ENCODE peak calls at places on chromosomes 11 and 22, in six cellular contexts. One of them, this sample, is unnamed.

GRCh38 chr22:42955087-42955630 is 59.8 kb downstream of the PACSIN2 start:
- DNase-seq in ascending aorta: no peak
- DNase-seq in CD8-positive, alpha-beta memory T cell: no peak
- DNase-seq in astrocyte of the spinal cord: no peak
- DNase-seq in GDM1: no peak
- DNase-seq in kidney epithelial cell: no peak
- DNase-seq in this sample: no peak

GRCh38 chr11:32056445-32056844 is 34.4 kb upstream of the RCN1 start:
- DNase-seq in ascending aorta: no peak
- DNase-seq in CD8-positive, alpha-beta memory T cell: no peak
- DNase-seq in astrocyte of the spinal cord: peak
- DNase-seq in GDM1: peak
- DNase-seq in kidney epithelial cell: no peak
- DNase-seq in this sample: peak

GRCh38 chr11:60059052-60059451 is 2.6 kb downstream of the MS4A3 start:
- DNase-seq in ascending aorta: no peak
- DNase-seq in CD8-positive, alpha-beta memory T cell: no peak
- DNase-seq in astrocyte of the spinal cord: no peak
- DNase-seq in GDM1: no peak
- DNase-seq in kidney epithelial cell: no peak
- DNase-seq in this sample: no peak

GRCh38 chr11:70230151-70230839 is 27.2 kb downstream of the FADD start:
- DNase-seq in ascending aorta: no peak
- DNase-seq in CD8-positive, alpha-beta memory T cell: no peak
- DNase-seq in astrocyte of the spinal cord: no peak
- DNase-seq in GDM1: no peak
- DNase-seq in kidney epithelial cell: no peak
- DNase-seq in this sample: no peak

GRCh38 chr11:86955674-86956522 is 703 bp upstream of the FZD4 start:
- DNase-seq in ascending aorta: peak
- DNase-seq in CD8-positive, alpha-beta memory T cell: peak
- DNase-seq in astrocyte of the spinal cord: peak
- DNase-seq in GDM1: no peak
- DNase-seq in kidney epithelial cell: no peak
- DNase-seq in this sample: peak

GRCh38 chr11:116984589-116984988 is 113.6 kb downstream of the SIK3 start:
- DNase-seq in ascending aorta: no peak
- DNase-seq in CD8-positive, alpha-beta memory T cell: no peak
- DNase-seq in astrocyte of the spinal cord: peak
- DNase-seq in GDM1: no peak
- DNase-seq in kidney epithelial cell: no peak
- DNase-seq in this sample: peak

GRCh38 chr22:47337161-47337621 is 574.7 kb downstream of the TBC1D22A start:
- DNase-seq in ascending aorta: no peak
- DNase-seq in CD8-positive, alpha-beta memory T cell: no peak
- DNase-seq in astrocyte of the spinal cord: peak
- DNase-seq in GDM1: no peak
- DNase-seq in kidney epithelial cell: peak
- DNase-seq in this sample: peak

GRCh38 chr11:69153661-69154060 is 2.1 kb upstream of the SMIM38 start:
- DNase-seq in ascending aorta: no peak
- DNase-seq in CD8-positive, alpha-beta memory T cell: no peak
- DNase-seq in astrocyte of the spinal cord: no peak
- DNase-seq in GDM1: no peak
- DNase-seq in kidney epithelial cell: no peak
- DNase-seq in this sample: no peak

GRCh38 chr11:119370486-119371046 is 10.9 kb downstream of the USP2 start:
- DNase-seq in ascending aorta: peak
- DNase-seq in CD8-positive, alpha-beta memory T cell: no peak
- DNase-seq in astrocyte of the spinal cord: no peak
- DNase-seq in GDM1: no peak
- DNase-seq in kidney epithelial cell: no peak
- DNase-seq in this sample: no peak

GRCh38 chr22:32327066-32327465 is 30.6 kb upstream of the RFPL3 start:
- DNase-seq in ascending aorta: peak
- DNase-seq in CD8-positive, alpha-beta memory T cell: no peak
- DNase-seq in astrocyte of the spinal cord: no peak
- DNase-seq in GDM1: no peak
- DNase-seq in kidney epithelial cell: no peak
- DNase-seq in this sample: peak

GRCh38 chr11:8766993-8767374 is 84.4 kb downstream of the RPL27A start:
- DNase-seq in ascending aorta: no peak
- DNase-seq in CD8-positive, alpha-beta memory T cell: no peak
- DNase-seq in astrocyte of the spinal cord: no peak
- DNase-seq in GDM1: no peak
- DNase-seq in kidney epithelial cell: no peak
- DNase-seq in this sample: no peak

GRCh38 chr22:17845790-17846189 is 71.5 kb upstream of the BID start:
- DNase-seq in ascending aorta: no peak
- DNase-seq in CD8-positive, alpha-beta memory T cell: no peak
- DNase-seq in astrocyte of the spinal cord: no peak
- DNase-seq in GDM1: no peak
- DNase-seq in kidney epithelial cell: no peak
- DNase-seq in this sample: no peak

GRCh38 chr11:61874460-61874809 is 16.9 kb downstream of the FADS3 start:
- DNase-seq in ascending aorta: no peak
- DNase-seq in CD8-positive, alpha-beta memory T cell: no peak
- DNase-seq in astrocyte of the spinal cord: no peak
- DNase-seq in GDM1: no peak
- DNase-seq in kidney epithelial cell: no peak
- DNase-seq in this sample: no peak

GRCh38 chr11:82738116-82738515 is 4.5 kb upstream of the FAM181B start:
- DNase-seq in ascending aorta: no peak
- DNase-seq in CD8-positive, alpha-beta memory T cell: no peak
- DNase-seq in astrocyte of the spinal cord: no peak
- DNase-seq in GDM1: no peak
- DNase-seq in kidney epithelial cell: no peak
- DNase-seq in this sample: no peak

This sample was measured in choroid plexus epithelial cell.